ENCODE peak calls at places on chromosomes 11 and 22, in six cellular contexts. T is IMR-90, P is H1, W is mesendoderm, B is mesenchymal stem cell, L is neuronal stem cell. Z is an unnamed sample.

GRCh38 chr22:19797631-19798319 is 37.2 kb downstream of the TBX1 start:
- DNase-seq in T (no peak), P (no peak), W (no peak), B (no peak), L (no peak), Z (no peak)

GRCh38 chr11:33734441-33735165 is 1.6 kb downstream of the CD59 start:
- DNase-seq in T (no peak), P (no peak), W (no peak), B (peak; percentile 49), L (no peak), Z (no peak)

GRCh38 chr11:19426022-19426718 is 185.4 kb upstream of the E2F8 start:
- DNase-seq in T (no peak), P (no peak), W (no peak), B (no peak), L (no peak), Z (no peak)

GRCh38 chr22:35400335-35400680 is 368 bp downstream of the MCM5 start:
- DNase-seq in T (no peak), P (no peak), W (peak; percentile 39), B (no peak), L (no peak), Z (no peak)

GRCh38 chr22:36238348-36239149 is 778 bp downstream of the APOL2 start:
- DNase-seq in T (no peak), P (no peak), W (no peak), B (no peak), L (no peak), Z (no peak)

GRCh38 chr11:1771700-1772099 is 8.0 kb upstream of the CTSD start:
- DNase-seq in T (peak; percentile 62), P (no peak), W (peak; percentile 44), B (peak; percentile 89), L (no peak), Z (no peak)

GRCh38 chr22:37560682-37561208 is 465 bp downstream of the CDC42EP1 start:
- DNase-seq in T (peak; percentile 53), P (no peak), W (peak; percentile 68), B (peak; percentile 72), L (no peak), Z (no peak)

GRCh38 chr22:36319595-36320497 is 66.9 kb downstream of the APOL1 start:
- DNase-seq in T (no peak), P (no peak), W (no peak), B (no peak), L (no peak), Z (no peak)

GRCh38 chr11:123580557-123581275 is 73.7 kb downstream of the SCN3B start:
- DNase-seq in T (peak; percentile 19), P (peak; percentile 67), W (peak; percentile 80), B (peak; percentile 45), L (peak; percentile 54), Z (peak; percentile 85)

GRCh38 chr11:120924109-120924508 is 99.8 kb upstream of the TBCEL start:
- DNase-seq in T (no peak), P (no peak), W (no peak), B (no peak), L (no peak), Z (no peak)

GRCh38 chr22:42683599-42684283 is 34.5 kb upstream of the CYB5R3 start:
- DNase-seq in T (no peak), P (no peak), W (no peak), B (no peak), L (no peak), Z (no peak)

GRCh38 chr11:71282581-71283351 is 30.4 kb upstream of the SHANK2 start:
- DNase-seq in T (no peak), P (no peak), W (no peak), B (no peak), L (no peak), Z (peak; percentile 50)

GRCh38 chr22:26658161-26658560 is 773 bp downstream of the MIAT start:
- DNase-seq in T (no peak), P (no peak), W (peak; percentile 56), B (no peak), L (no peak), Z (no peak)

GRCh38 chr11:79783833-79784232 is 343.0 kb upstream of the TENM4 start:
- DNase-seq in T (no peak), P (no peak), W (no peak), B (no peak), L (no peak), Z (no peak)

DNA sequence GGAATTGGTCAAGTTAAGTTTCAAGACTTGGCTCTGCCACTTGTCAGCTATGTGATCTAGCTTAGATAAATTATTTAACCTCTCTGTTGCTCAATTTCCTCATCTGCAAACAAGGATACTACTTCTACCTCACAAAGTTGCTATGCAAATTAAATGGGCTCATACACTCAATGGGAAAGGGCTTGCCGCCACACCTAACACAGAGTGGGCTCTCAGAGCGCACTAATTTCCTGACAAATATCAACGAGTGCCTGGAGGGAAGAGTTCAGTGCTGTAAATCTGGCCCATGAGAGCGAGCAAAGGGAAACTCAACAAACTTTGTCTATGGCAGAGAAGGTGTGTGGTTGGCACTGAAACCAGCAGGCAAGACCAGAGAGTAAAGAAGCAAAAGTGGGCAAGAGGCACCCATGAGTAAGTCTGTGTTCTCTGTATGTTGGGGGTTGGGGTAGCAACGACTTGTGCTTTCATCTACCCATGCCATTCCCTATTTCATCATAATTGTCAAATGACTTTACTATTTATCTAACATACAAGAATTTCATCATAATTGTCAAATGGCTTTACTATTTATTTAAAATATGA is 60.7 kb upstream of the PHF21A start:
- DNase-seq in T (no peak), P (no peak), W (no peak), B (no peak), L (no peak), Z (no peak)
- H3K79me1 ChIP-seq in T (no peaks in the 10 kb centered on the region), P (no peaks in the 10 kb centered on the region), W (no peaks in the 10 kb centered on the region), B (no peaks in the 10 kb centered on the region), L (no peaks in the 10 kb centered on the region), Z (no peaks in the 10 kb centered on the region)

GRCh38 chr11:57641011-57641410 is 8.7 kb downstream of the YPEL4 start:
- DNase-seq in T (no peak), P (no peak), W (peak; percentile 55), B (peak; percentile 67), L (no peak), Z (peak; percentile 65)
- H3K4me3 ChIP-seq in T (no peak overlapping the region), P (no peak overlapping the region), W (no peak overlapping the region), B (peak overlapping the region; percentile 97), L (peak overlapping the region; percentile 99), Z (no peak overlapping the region)

DNA sequence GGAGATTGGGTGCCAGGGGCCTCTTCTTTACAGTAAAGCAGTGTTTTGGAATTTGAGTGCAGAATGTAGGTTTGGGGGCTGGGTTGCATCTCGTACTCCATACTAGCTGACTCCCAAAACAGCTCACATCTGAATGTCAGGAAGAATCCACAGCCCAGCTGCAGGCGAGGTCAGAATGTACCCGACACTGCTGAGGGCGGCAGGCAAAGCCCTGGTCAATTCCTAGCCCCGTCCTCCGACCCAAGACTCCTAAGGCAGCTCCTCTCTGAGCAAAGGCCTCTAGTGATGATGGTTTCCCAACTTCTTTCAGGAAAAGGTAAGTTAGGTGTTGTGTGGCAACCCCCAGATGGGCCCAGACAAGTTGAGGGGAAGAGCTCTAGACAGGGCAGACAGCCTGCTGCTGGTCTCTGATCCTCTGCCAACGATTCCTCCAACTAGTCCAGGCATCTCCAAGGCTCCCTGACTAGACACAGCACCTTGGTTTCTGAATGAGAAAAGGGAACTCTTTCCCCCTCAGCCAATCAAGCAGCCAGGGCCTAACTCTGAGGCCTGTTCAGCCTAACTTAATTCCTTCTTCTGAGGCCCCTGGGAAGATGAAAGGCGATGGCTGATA is 8.6 kb downstream of the LARGE2 start:
- DNase-seq in T (no peak), P (no peak), W (no peak), B (no peak), L (no peak), Z (no peak)
- H3K79me1 ChIP-seq in T (no peaks in the 10 kb centered on the region), P (peaks cover 2% of the 10 kb centered on the region), W (no peaks in the 10 kb centered on the region), B (peaks cover 8% of the 10 kb centered on the region), L (peaks cover 7% of the 10 kb centered on the region), Z (peaks cover 5% of the 10 kb centered on the region)

DNA sequence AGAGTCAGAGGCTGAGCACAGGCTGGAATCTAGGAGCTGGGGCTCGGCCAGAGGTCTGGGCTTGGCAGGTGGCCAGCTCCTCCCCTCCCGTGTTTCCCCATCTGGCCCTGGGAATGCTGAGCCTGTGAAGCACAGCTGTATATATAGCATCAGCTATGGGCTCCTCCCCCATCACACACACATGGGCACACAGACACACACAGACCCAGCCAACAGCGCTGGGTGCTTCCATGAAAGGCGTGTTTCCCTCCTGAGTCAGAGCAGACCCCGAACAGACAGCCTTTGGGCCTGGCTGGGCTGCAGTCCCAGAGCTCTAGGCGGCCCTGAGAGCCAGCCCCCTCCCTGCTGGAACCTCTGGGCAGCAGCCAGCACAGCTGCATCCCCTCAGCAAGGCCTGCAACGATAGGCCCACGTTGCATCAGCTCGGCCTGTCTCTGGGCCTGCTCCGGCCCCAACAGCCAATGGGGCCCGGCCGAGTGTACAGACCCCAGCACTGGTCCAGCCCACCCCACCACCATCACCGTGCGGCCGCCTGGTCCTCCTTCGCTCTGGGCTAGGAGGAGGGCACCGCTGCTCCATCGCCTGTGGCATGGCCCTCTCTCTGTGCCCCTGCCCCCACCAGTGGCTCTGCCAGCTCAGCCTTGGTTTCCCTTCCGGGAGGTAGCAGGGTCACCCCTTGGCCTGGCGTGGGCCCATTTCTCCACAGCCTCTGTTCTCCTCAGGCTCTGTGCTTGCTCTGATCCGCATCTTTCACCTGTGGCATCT is 7.6 kb upstream of the SERPINH1 start:
- DNase-seq in T (peak; percentile 100), P (no peak), W (peak; percentile 93), B (peak; percentile 100), L (peak; percentile 55), Z (no peak)
- H3K4me3 ChIP-seq in T (peak overlapping the region; percentile 27), P (no peak overlapping the region), W (no peak overlapping the region), B (peak overlapping the region; percentile 49), L (peak overlapping the region; percentile 22), Z (no peak overlapping the region)